ENCODE peak calls at places on chromosomes 13 and 19, in five cellular contexts. E is pancreas; J is MM.1S; T is H9; R is naive thymus-derived CD4-positive, alpha-beta T cell. G is an unnamed sample.

GRCh38 chr13:71242191-71242590 is 624.8 kb downstream of the DACH1 start:
- DNase-seq in E (no peak), J (no peak), T (no peak), R (no peak), G (no peak)

GRCh38 chr19:44643605-44644390 is at the start of gene PVR:
- DNase-seq in E (peak), J (peak), T (peak), R (no peak), G (no peak)

GRCh38 chr19:13459351-13459750 is 46.9 kb downstream of the CACNA1A start:
- DNase-seq in E (no peak), J (no peak), T (no peak), R (no peak), G (no peak)

GRCh38 chr19:7188682-7189629 is 105.3 kb downstream of the INSR start:
- DNase-seq in E (no peak), J (no peak), T (no peak), R (no peak), G (no peak)

GRCh38 chr19:34178276-34178614 is 5.9 kb downstream of the LSM14A start:
- DNase-seq in E (no peak), J (no peak), T (no peak), R (peak), G (no peak)

GRCh38 chr13:92270990-92271389 is 872.6 kb downstream of the GPC5 start:
- DNase-seq in E (no peak), J (no peak), T (no peak), R (no peak), G (no peak)

GRCh38 chr13:37094840-37095239 is 10.6 kb downstream of the CSNK1A1L start:
- DNase-seq in E (no peak), J (no peak), T (no peak), R (no peak), G (no peak)

GRCh38 chr19:1860133-1860775 is 3.1 kb downstream of the KLF16 start:
- DNase-seq in E (peak), J (no peak), T (no peak), R (peak), G (peak)

GRCh38 chr13:106449096-106449495 is 86.4 kb downstream of the EFNB2 start:
- DNase-seq in E (no peak), J (no peak), T (no peak), R (no peak), G (no peak)

DNA sequence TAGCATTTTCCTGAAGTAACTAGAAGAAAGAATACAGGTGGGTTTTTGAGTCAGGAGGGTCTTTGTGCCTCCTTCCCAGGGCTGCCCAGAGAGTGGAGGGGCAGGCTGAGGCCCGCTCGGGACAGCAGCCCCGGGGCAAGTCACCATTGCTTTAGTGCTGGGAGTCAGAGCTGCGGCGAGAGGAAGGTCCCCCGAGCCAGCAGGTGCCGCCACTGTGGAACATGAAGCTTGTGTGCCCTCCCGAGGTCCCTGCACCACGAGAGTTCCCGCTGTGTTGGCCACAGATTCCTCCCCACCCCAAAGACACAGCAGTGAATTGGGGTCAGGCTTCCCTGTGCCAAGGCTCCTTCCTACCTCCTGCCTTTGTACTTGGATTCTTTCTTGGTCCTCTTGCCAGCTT is 50.9 kb upstream of the TEX29 start:
- DNase-seq in E (no peak), J (no peak), T (no peak), R (no peak), G (no peak)
- H3K27ac ChIP-seq in E (no peak), J (no peak), T (no peak), R (no peak), G (no peak)

GRCh38 chr19:31718898-31719297 is 369.7 kb upstream of the TSHZ3 start:
- DNase-seq in E (no peak), J (no peak), T (peak), R (no peak), G (no peak)

GRCh38 chr19:31718041-31718440 is 368.8 kb upstream of the TSHZ3 start:
- DNase-seq in E (no peak), J (no peak), T (no peak), R (no peak), G (no peak)

GRCh38 chr19:31715249-31715944 is 366.2 kb upstream of the TSHZ3 start:
- DNase-seq in E (no peak), J (peak), T (no peak), R (no peak), G (no peak)

DNA sequence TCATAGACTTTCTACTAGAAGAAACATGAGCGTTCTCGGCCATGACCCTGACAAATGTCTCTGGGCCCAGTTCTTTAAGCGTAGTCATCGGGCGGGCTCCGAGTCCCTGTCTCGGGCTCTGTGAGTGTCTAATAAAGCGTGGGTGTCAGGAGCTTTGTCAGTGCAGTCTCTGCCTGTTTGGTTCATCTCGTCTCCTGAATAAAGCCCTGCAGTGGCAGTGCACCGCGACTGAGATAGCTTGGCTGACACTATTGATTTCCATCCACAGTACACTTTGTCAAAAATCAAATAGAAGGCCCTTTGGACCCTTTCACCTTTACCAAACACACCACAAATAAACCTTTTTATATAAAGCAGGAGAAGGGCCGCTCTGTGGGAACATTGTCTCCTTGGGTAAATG is 368.1 kb upstream of the TSHZ3 start:
- DNase-seq in E (no peak), J (no peak), T (no peak), R (no peak), G (no peak)
- H3K27ac ChIP-seq in E (no peak), J (no peak), T (no peak), R (no peak), G (no peak)

GRCh38 chr13:114128348-114128623 is 4.1 kb downstream of the RASA3 start:
- DNase-seq in E (no peak), J (no peak), T (no peak), R (no peak), G (no peak)
- H3K27ac ChIP-seq in E (peak), J (no peak), T (no peak), R (peak), G (no peak)

DNA sequence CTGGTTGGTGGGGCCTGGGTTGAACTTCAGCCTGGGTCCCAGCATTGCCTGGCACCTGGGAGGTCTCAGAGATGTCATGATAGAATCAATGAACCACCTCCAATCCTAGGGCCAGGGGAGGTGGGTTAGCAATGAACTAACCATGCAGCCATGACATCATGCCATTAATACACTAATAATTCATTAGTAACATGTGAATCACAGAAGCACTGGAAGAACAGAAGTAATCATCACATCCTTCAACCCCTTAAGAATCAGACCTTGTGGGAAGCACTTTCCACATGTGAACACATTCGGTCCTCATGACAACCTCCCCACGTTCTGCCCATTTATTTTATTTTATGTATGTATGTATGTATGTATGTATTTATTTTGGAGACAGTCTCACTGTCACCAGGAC is 6.9 kb downstream of the NOSIP start:
- DNase-seq in E (no peak), J (no peak), T (no peak), R (no peak), G (no peak)
- H3K27ac ChIP-seq in E (no peak), J (no peak), T (no peak), R (no peak), G (no peak)

DNA sequence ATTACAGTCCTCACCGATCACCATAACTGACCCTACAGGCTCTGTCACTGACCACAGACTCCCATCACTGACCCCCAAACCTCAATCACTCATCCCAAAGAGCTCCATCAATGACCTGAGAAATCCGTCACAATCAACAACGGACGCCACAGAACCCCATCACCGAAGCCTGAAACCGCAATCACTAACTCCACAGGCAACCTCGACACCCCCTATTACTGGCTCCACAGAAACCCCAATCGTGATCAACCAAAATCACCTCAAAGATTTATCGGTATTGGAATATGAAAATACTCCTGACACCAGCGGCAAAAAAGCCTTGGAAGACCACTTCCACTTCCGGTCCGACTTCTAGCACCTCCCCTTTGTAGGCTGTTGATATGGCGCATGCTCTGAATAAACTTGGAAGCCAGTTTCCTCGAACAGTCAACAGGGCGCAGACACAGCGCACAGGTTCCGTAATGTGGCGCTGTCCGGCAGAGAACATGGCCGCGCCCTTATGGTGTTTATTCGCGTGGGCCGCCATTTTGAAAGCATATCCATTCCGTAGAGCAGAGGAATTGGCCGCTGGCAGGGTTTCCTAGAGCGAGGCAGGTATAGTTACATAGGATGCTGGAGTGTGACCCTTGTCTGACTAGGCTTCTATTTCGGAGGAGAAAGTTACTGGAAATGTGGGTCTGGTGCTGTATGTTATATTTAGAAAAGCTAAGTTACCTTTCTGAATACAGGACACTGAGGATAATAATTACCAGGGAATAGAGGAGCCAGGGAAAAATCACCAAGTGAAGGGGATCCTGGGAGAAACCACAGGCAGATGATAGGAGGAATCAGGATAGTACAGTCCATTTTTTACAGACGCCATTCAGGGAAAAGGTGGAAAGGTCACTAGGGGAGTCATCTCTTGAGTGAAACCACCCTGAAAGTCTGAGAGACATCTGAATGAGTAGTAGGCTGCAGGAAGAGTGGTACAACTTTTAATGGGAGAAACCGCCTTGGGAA is at the start of gene ZNF585A:
- DNase-seq in E (peak), J (peak), T (peak), R (peak), G (peak)
- H3K27ac ChIP-seq in E (peak), J (no peak), T (no peak), R (peak), G (peak)

GRCh38 chr19:11457831-11458230 is 22.4 kb downstream of the PRKCSH start:
- DNase-seq in E (no peak), J (no peak), T (no peak), R (no peak), G (no peak)

GRCh38 chr19:11458236-11458900 is 22.5 kb downstream of the ELAVL3 start:
- DNase-seq in E (no peak), J (no peak), T (no peak), R (no peak), G (no peak)

GRCh38 chr19:11456659-11457058 is 21.2 kb downstream of the PRKCSH start:
- DNase-seq in E (no peak), J (no peak), T (no peak), R (no peak), G (no peak)

GRCh38 chr19:11460207-11460606 is 20.6 kb downstream of the ELAVL3 start:
- DNase-seq in E (no peak), J (no peak), T (no peak), R (no peak), G (no peak)

GRCh38 chr19:11457115-11457514 is 21.7 kb downstream of the PRKCSH start:
- DNase-seq in E (no peak), J (no peak), T (no peak), R (no peak), G (no peak)
- H3K27ac ChIP-seq in E (no peak), J (no peak), T (no peak), R (no peak), G (no peak)

DNA sequence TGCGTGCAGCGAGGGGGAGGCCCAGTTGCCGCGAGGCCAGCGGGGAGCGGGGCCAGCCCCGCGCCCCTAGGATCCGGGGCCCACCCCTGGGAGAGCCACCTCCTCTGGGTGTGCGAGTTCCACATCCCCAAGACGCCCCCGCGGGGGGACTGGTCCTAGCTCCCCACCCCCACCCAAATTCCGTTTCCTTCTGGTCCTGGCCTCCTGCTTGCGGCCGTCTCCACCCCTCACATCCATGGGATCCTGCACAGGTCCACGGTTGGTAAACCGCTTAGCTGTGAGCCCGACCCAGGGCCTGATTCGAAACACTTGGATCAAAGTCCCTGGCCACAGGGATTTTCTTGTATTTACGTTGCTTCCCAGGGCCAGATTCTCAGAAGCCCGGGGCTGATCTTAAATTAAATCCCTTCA is 324 bp upstream of the FBXO17 start:
- DNase-seq in E (peak), J (no peak), T (peak), R (no peak), G (no peak)
- H3K27ac ChIP-seq in E (peak), J (no peak), T (no peak), R (no peak), G (no peak)

GRCh38 chr19:42436006-42436405 is 6.7 kb downstream of the CXCL17 start:
- DNase-seq in E (no peak), J (no peak), T (no peak), R (no peak), G (no peak)
- H3K27ac ChIP-seq in E (no peak), J (no peak), T (no peak), R (no peak), G (no peak)